ENCODE peak calls at places on chromosomes 4 and X, in eight cellular contexts. G is fibroblast of mammary gland, M is vagina, D is bronchial epithelial cell, W is AG10803, K is mammary epithelial cell, U is psoas muscle, X is HFF-Myc. R is an unnamed sample.

GRCh38 chrX:1521459-1521956 is 15.5 kb downstream of the P2RY8 start:
- DNase-seq in G (no peak), M (peak), D (no peak), W (no peak), K (no peak), U (no peak), X (no peak), R (no peak)

GRCh38 chr4:87003266-87003665 is 68.5 kb downstream of the AFF1 start:
- DNase-seq in G (no peak), M (no peak), D (no peak), W (no peak), K (no peak), U (no peak), X (no peak), R (no peak)

GRCh38 chr4:81844717-81845116 is 373.0 kb upstream of the RASGEF1B start:
- DNase-seq in G (peak), M (no peak), D (peak), W (peak), K (peak), U (peak), X (peak), R (peak)

GRCh38 chr4:65482410-65482809 is 187.9 kb downstream of the EPHA5 start:
- DNase-seq in G (peak), M (no peak), D (peak), W (no peak), K (peak), U (no peak), X (no peak), R (no peak)

GRCh38 chrX:150690126-150690525 is 3.1 kb upstream of the MTMR1 start:
- DNase-seq in G (peak), M (no peak), D (peak), W (peak), K (peak), U (no peak), X (peak), R (peak)

GRCh38 chr4:38605794-38606586 is 58.0 kb upstream of the KLF3 start:
- DNase-seq in G (no peak), M (no peak), D (peak), W (no peak), K (no peak), U (no peak), X (no peak), R (no peak)

GRCh38 chr4:105288121-105288520 is 141.4 kb downstream of the TET2 start:
- DNase-seq in G (no peak), M (no peak), D (no peak), W (no peak), K (no peak), U (no peak), X (no peak), R (no peak)

GRCh38 chr4:156941940-156942548 is 29.6 kb downstream of the PDGFC start:
- DNase-seq in G (peak), M (no peak), D (peak), W (peak), K (peak), U (no peak), X (peak), R (peak)

GRCh38 chr4:164467493-164467892 is 286.4 kb upstream of the SMIM31 start:
- DNase-seq in G (no peak), M (no peak), D (peak), W (no peak), K (peak), U (no peak), X (no peak), R (no peak)

GRCh38 chrX:48645669-48646068 is 37.9 kb upstream of the WAS start:
- DNase-seq in G (no peak), M (no peak), D (no peak), W (no peak), K (no peak), U (no peak), X (no peak), R (no peak)

GRCh38 chrX:48648299-48648698 is 35.3 kb upstream of the WAS start:
- DNase-seq in G (peak), M (no peak), D (peak), W (peak), K (no peak), U (peak), X (peak), R (peak)

GRCh38 chrX:48649109-48649508 is 34.5 kb upstream of the WAS start:
- DNase-seq in G (peak), M (no peak), D (peak), W (no peak), K (peak), U (no peak), X (no peak), R (no peak)
- H3K4me3 ChIP-seq in G (no peak), M (no peak), D (no peak), W (no peak), K (no peak), U (no peak), X (no peak), R (no peak)

GRCh38 chrX:12383196-12383595 is 244.9 kb downstream of the FRMPD4 start:
- DNase-seq in G (no peak), M (no peak), D (no peak), W (no peak), K (no peak), U (no peak), X (no peak), R (no peak)
- TF ChIP-seq CTCF in G (peak), M (no peak), D (peak), W (peak), K (peak), U (no peak), X (peak), R (peak)

GRCh38 chrX:129779747-129780146 is at the start of gene SASH3:
- DNase-seq in G (no peak), M (no peak), D (no peak), W (no peak), K (no peak), U (peak), X (no peak), R (no peak)
- H3K4me3 ChIP-seq in G (no peak), M (peak), D (no peak), W (no peak), K (no peak), U (peak), X (no peak), R (no peak)

DNA sequence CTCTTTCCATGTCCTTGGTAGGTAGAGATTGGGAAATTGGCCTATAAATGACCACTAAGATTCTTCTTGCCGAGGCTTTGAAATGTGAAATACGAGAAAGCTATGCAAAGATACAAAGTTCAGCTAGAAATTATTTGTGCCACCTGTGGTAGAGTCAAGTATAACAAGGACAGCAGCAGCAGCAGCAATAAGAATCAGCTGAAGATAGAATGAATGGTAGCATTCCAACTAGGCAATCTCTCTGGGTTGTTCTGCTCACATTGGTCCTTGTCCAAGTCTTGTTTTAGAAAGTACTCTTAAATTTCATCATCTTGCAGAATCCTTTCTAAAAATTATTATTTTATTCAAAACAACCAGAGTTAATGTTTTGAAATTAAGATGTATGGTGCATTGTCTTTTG is 67.8 kb upstream of the PCDH10 start:
- DNase-seq in G (no peak), M (no peak), D (no peak), W (no peak), K (no peak), U (no peak), X (no peak), R (no peak)
- TF ChIP-seq CTCF in G (no peak), M (no peak), D (no peak), W (no peak), K (no peak), U (no peak), X (no peak), R (no peak)

GRCh38 chr4:89307446-89308160 is at the start of gene GPRIN3:
- DNase-seq in G (peak), M (no peak), D (no peak), W (peak), K (no peak), U (peak), X (no peak), R (no peak)
- H3K4me3 ChIP-seq in G (peak), M (peak), D (peak), W (peak), K (peak), U (peak), X (peak), R (peak)

GRCh38 chr4:63556332-63556731 is 852.9 kb downstream of the TECRL start:
- DNase-seq in G (no peak), M (no peak), D (no peak), W (no peak), K (no peak), U (no peak), X (no peak), R (no peak)
- TF ChIP-seq CTCF in G (no peak), M (no peak), D (no peak), W (no peak), K (no peak), U (no peak), X (no peak), R (no peak)

GRCh38 chr4:2930821-2931764 is 32.1 kb downstream of the NOP14 start:
- DNase-seq in G (no peak), M (no peak), D (no peak), W (no peak), K (no peak), U (peak), X (no peak), R (no peak)
- H3K4me3 ChIP-seq in G (no peak), M (no peak), D (no peak), W (no peak), K (no peak), U (no peak), X (no peak), R (no peak)